ENCODE peak calls at places on chromosomes 5 and 9, in four cellular contexts. One of them, this sample, is unnamed.

GRCh38 chr9:88652876-88653275 is 117.9 kb downstream of the NXNL2 start:
- DNase-seq in Ammon's horn: no peak
- DNase-seq in lung: no peak
- DNase-seq in effector memory CD8-positive, alpha-beta T cell: no peak
- DNase-seq in this sample: no peak

GRCh38 chr9:132008871-132009812 is 70.5 kb downstream of the MED27 start:
- DNase-seq in lung: no peak
- DNase-seq in effector memory CD8-positive, alpha-beta T cell: no peak
- DNase-seq in Ammon's horn: no peak
- DNase-seq in this sample: no peak

GRCh38 chr9:135328485-135329417 is 150.8 kb upstream of the PPP1R26 start:
- DNase-seq in effector memory CD8-positive, alpha-beta T cell: no peak
- DNase-seq in Ammon's horn: peak; percentile 1
- DNase-seq in lung: no peak
- DNase-seq in this sample: no peak

GRCh38 chr9:21994526-21994995 is at the start of gene CDKN2B-AS1:
- DNase-seq in Ammon's horn: peak; percentile 61
- DNase-seq in effector memory CD8-positive, alpha-beta T cell: peak; percentile 32
- DNase-seq in lung: no peak
- DNase-seq in this sample: no peak

GRCh38 chr9:34377402-34377741 is 674 bp upstream of the MYORG start:
- DNase-seq in effector memory CD8-positive, alpha-beta T cell: no peak
- DNase-seq in Ammon's horn: peak; percentile 30
- DNase-seq in lung: peak; percentile 45
- DNase-seq in this sample: no peak

GRCh38 chr5:10655041-10655685 is 91.3 kb downstream of the ANKRD33B start:
- DNase-seq in effector memory CD8-positive, alpha-beta T cell: no peak
- DNase-seq in lung: no peak
- DNase-seq in Ammon's horn: no peak
- DNase-seq in this sample: no peak

GRCh38 chr5:109558952-109559351 is 130.8 kb upstream of the MAN2A1 start:
- DNase-seq in lung: no peak
- DNase-seq in effector memory CD8-positive, alpha-beta T cell: no peak
- DNase-seq in Ammon's horn: no peak
- DNase-seq in this sample: no peak

GRCh38 chr9:135584934-135585333 is 23.4 kb downstream of the PAEP start:
- DNase-seq in Ammon's horn: no peak
- DNase-seq in lung: no peak
- DNase-seq in effector memory CD8-positive, alpha-beta T cell: no peak
- DNase-seq in this sample: no peak

GRCh38 chr5:83034036-83034435 is 43.2 kb downstream of the TMEM167A start:
- DNase-seq in Ammon's horn: no peak
- DNase-seq in lung: no peak
- DNase-seq in effector memory CD8-positive, alpha-beta T cell: no peak
- DNase-seq in this sample: no peak

GRCh38 chr9:90909747-90910283 is 108.2 kb downstream of the SYK start:
- DNase-seq in effector memory CD8-positive, alpha-beta T cell: no peak
- DNase-seq in lung: no peak
- DNase-seq in Ammon's horn: no peak
- DNase-seq in this sample: no peak

GRCh38 chr5:38601133-38601842 is 44.8 kb upstream of the LIFR start:
- DNase-seq in effector memory CD8-positive, alpha-beta T cell: no peak
- DNase-seq in lung: peak; percentile 27
- DNase-seq in Ammon's horn: no peak
- DNase-seq in this sample: no peak

GRCh38 chr9:95670122-95670521 is 153.4 kb upstream of the PTCH1 start:
- DNase-seq in lung: no peak
- DNase-seq in effector memory CD8-positive, alpha-beta T cell: no peak
- DNase-seq in Ammon's horn: no peak
- DNase-seq in this sample: no peak

GRCh38 chr9:124348831-124349230 is 66.4 kb downstream of the PSMB7 start:
- DNase-seq in Ammon's horn: no peak
- DNase-seq in effector memory CD8-positive, alpha-beta T cell: no peak
- DNase-seq in lung: no peak
- DNase-seq in this sample: no peak

GRCh38 chr5:81140942-81141341 is 92.2 kb upstream of the CKMT2 start:
- DNase-seq in effector memory CD8-positive, alpha-beta T cell: no peak
- DNase-seq in lung: no peak
- DNase-seq in Ammon's horn: no peak
- DNase-seq in this sample: no peak

GRCh38 chr5:32076699-32077695 is 97.1 kb downstream of the GOLPH3 start:
- DNase-seq in lung: no peak
- DNase-seq in effector memory CD8-positive, alpha-beta T cell: no peak
- DNase-seq in Ammon's horn: peak; percentile 77
- DNase-seq in this sample: no peak

GRCh38 chr9:4038182-4038723 is 261.6 kb downstream of the GLIS3 start:
- DNase-seq in effector memory CD8-positive, alpha-beta T cell: no peak
- DNase-seq in lung: no peak
- DNase-seq in Ammon's horn: no peak
- DNase-seq in this sample: no peak

GRCh38 chr5:58466939-58467338 is 7.1 kb upstream of the PLK2 start:
- DNase-seq in lung: no peak
- DNase-seq in Ammon's horn: no peak
- DNase-seq in effector memory CD8-positive, alpha-beta T cell: no peak
- DNase-seq in this sample: no peak

GRCh38 chr5:150989695-150990094 is 30.7 kb upstream of the GPX3 start:
- DNase-seq in effector memory CD8-positive, alpha-beta T cell: no peak
- DNase-seq in Ammon's horn: no peak
- DNase-seq in lung: no peak
- DNase-seq in this sample: no peak

GRCh38 chr5:160083501-160083900 is 35.7 kb downstream of the PWWP2A start:
- DNase-seq in Ammon's horn: no peak
- DNase-seq in lung: no peak
- DNase-seq in effector memory CD8-positive, alpha-beta T cell: no peak
- DNase-seq in this sample: no peak

GRCh38 chr5:138035605-138036537 is 3.0 kb upstream of the FAM13B start:
- DNase-seq in lung: peak; percentile 53
- DNase-seq in Ammon's horn: peak; percentile 95
- DNase-seq in effector memory CD8-positive, alpha-beta T cell: peak; percentile 59
- DNase-seq in this sample: peak; percentile 73

GRCh38 chr5:10246761-10247160 is 2.9 kb downstream of the ATPSCKMT start:
- DNase-seq in lung: no peak
- DNase-seq in effector memory CD8-positive, alpha-beta T cell: no peak
- DNase-seq in Ammon's horn: no peak
- DNase-seq in this sample: no peak

GRCh38 chr9:70484232-70485130 is 70.0 kb upstream of the KLF9 start:
- DNase-seq in lung: no peak
- DNase-seq in Ammon's horn: peak; percentile 90
- DNase-seq in effector memory CD8-positive, alpha-beta T cell: peak; percentile 13
- DNase-seq in this sample: no peak

GRCh38 chr5:159864885-159865622 is 51.2 kb upstream of the ADRA1B start:
- DNase-seq in Ammon's horn: no peak
- DNase-seq in lung: no peak
- DNase-seq in effector memory CD8-positive, alpha-beta T cell: no peak
- DNase-seq in this sample: no peak

GRCh38 chr5:107633171-107633901 is 37.4 kb downstream of the EFNA5 start:
- DNase-seq in lung: no peak
- DNase-seq in Ammon's horn: no peak
- DNase-seq in effector memory CD8-positive, alpha-beta T cell: no peak
- DNase-seq in this sample: no peak

GRCh38 chr5:71455427-71456361 is at the start of gene BDP1:
- DNase-seq in Ammon's horn: peak; percentile 97
- DNase-seq in lung: peak; percentile 98
- DNase-seq in effector memory CD8-positive, alpha-beta T cell: peak; percentile 98
- DNase-seq in this sample: peak; percentile 80

GRCh38 chr5:125890387-125890955 is 532.7 kb upstream of the GRAMD2B start:
- DNase-seq in lung: no peak
- DNase-seq in Ammon's horn: no peak
- DNase-seq in effector memory CD8-positive, alpha-beta T cell: no peak
- DNase-seq in this sample: no peak

GRCh38 chr5:168177831-168178450 is 113.5 kb upstream of the WWC1 start:
- DNase-seq in effector memory CD8-positive, alpha-beta T cell: no peak
- DNase-seq in Ammon's horn: peak; percentile 8
- DNase-seq in lung: no peak
- DNase-seq in this sample: no peak

GRCh38 chr9:2414465-2414864 is 207.1 kb upstream of the VLDLR start:
- DNase-seq in Ammon's horn: no peak
- DNase-seq in lung: no peak
- DNase-seq in effector memory CD8-positive, alpha-beta T cell: no peak
- DNase-seq in this sample: no peak

GRCh38 chr5:127092690-127093089 is 19.4 kb upstream of the C5orf63 start:
- DNase-seq in effector memory CD8-positive, alpha-beta T cell: no peak
- DNase-seq in Ammon's horn: no peak
- DNase-seq in lung: no peak
- DNase-seq in this sample: no peak

GRCh38 chr9:129996161-129996849 is 46.7 kb downstream of the FNBP1 start:
- DNase-seq in effector memory CD8-positive, alpha-beta T cell: no peak
- DNase-seq in lung: no peak
- DNase-seq in Ammon's horn: no peak
- DNase-seq in this sample: no peak

GRCh38 chr5:153629027-153629426 is 138.6 kb downstream of the GRIA1 start:
- DNase-seq in effector memory CD8-positive, alpha-beta T cell: no peak
- DNase-seq in Ammon's horn: peak; percentile 75
- DNase-seq in lung: peak; percentile 66
- DNase-seq in this sample: peak; percentile 86

GRCh38 chr9:82183181-82183860 is 194.7 kb downstream of the SPATA31D1 start:
- DNase-seq in effector memory CD8-positive, alpha-beta T cell: no peak
- DNase-seq in Ammon's horn: no peak
- DNase-seq in lung: no peak
- DNase-seq in this sample: no peak

GRCh38 chr5:59236448-59236847 is 653.6 kb downstream of the RAB3C start:
- DNase-seq in Ammon's horn: no peak
- DNase-seq in effector memory CD8-positive, alpha-beta T cell: no peak
- DNase-seq in lung: no peak
- DNase-seq in this sample: no peak

GRCh38 chr5:14463629-14464028 is 118.0 kb upstream of the OTULINL start:
- DNase-seq in Ammon's horn: no peak
- DNase-seq in effector memory CD8-positive, alpha-beta T cell: no peak
- DNase-seq in lung: no peak
- DNase-seq in this sample: no peak

GRCh38 chr5:134509308-134510040 is 16.0 kb upstream of the JADE2 start:
- DNase-seq in Ammon's horn: no peak
- DNase-seq in effector memory CD8-positive, alpha-beta T cell: no peak
- DNase-seq in lung: no peak
- DNase-seq in this sample: peak; percentile 70